ENCODE peak calls at places on chromosomes 4 and X, in ten cellular contexts. Q, X, N, S, W, U, G, I, V and K are unnamed samples.

GRCh38 chrX:261858-262390 is 19.3 kb upstream of the PLCXD1 start:
- DNase-seq in Q (no peak), N (no peak), W (no peak), V (peak; percentile 4), S (no peak), G (no peak), X (no peak), I (no peak), U (no peak), K (no peak)

GRCh38 chr4:138835833-138836521 is 179.6 kb upstream of the NOCT start:
- DNase-seq in N (no peak), Q (no peak), W (no peak), I (no peak), U (no peak), V (no peak), S (no peak), X (no peak), G (peak; percentile 9), K (peak; percentile 81)

GRCh38 chrX:8404443-8404842 is 60.2 kb upstream of the VCX3B start:
- DNase-seq in X (no peak), G (no peak), N (no peak), U (no peak), V (no peak), I (peak; percentile 20), W (peak; percentile 47), Q (peak; percentile 0), S (no peak), K (no peak)

GRCh38 chr4:3720461-3720860 is 45.7 kb upstream of the ADRA2C start:
- DNase-seq in U (no peak), X (no peak), W (no peak), N (no peak), S (no peak), Q (no peak), V (no peak), I (no peak), G (no peak), K (no peak)

GRCh38 chr4:73662709-73663546 is 42.7 kb upstream of the RASSF6 start:
- DNase-seq in I (no peak), V (no peak), W (no peak), S (peak; percentile 20), Q (peak; percentile 83), N (no peak), U (no peak), X (no peak), G (peak; percentile 71), K (no peak)

GRCh38 chr4:31290836-31291235 is 570.7 kb downstream of the PCDH7 start:
- DNase-seq in G (no peak), W (no peak), S (no peak), U (no peak), V (no peak), I (no peak), Q (no peak), N (no peak), X (no peak), K (no peak)

GRCh38 chrX:9355739-9356138 is 109.1 kb upstream of the TBL1X start:
- DNase-seq in X (no peak), Q (no peak), S (no peak), W (no peak), I (no peak), N (no peak), U (no peak), V (no peak), G (no peak), K (peak; percentile 26)

GRCh38 chr4:29390921-29391320 is 1329.2 kb upstream of the PCDH7 start:
- DNase-seq in I (no peak), S (no peak), U (no peak), N (no peak), G (no peak), X (no peak), Q (no peak), W (no peak), V (no peak), K (no peak)

GRCh38 chr4:33339762-33340161 is 2619.6 kb downstream of the PCDH7 start:
- DNase-seq in I (no peak), G (no peak), V (no peak), W (no peak), X (no peak), Q (no peak), U (no peak), S (no peak), N (no peak), K (no peak)

GRCh38 chr4:86935499-86935832 is 655 bp downstream of the AFF1 start:
- DNase-seq in G (peak; percentile 68), W (no peak), I (peak; percentile 49), S (peak; percentile 32), U (no peak), N (no peak), Q (no peak), X (no peak), V (no peak), K (peak; percentile 78)

GRCh38 chrX:108224727-108225455 is 133.3 kb downstream of the ATG4A start:
- DNase-seq in N (no peak), X (no peak), W (peak; percentile 5), G (peak; percentile 46), V (no peak), U (no peak), S (no peak), I (no peak), Q (peak; percentile 64), K (no peak)

GRCh38 chr4:89625599-89626293 is 211.2 kb downstream of the SNCA start:
- DNase-seq in X (no peak), I (no peak), Q (no peak), V (no peak), W (no peak), G (no peak), N (no peak), S (no peak), U (no peak), K (no peak)

GRCh38 chr4:3303840-3304715 is 11.3 kb downstream of the RGS12 start:
- DNase-seq in G (no peak), X (no peak), I (peak; percentile 17), N (no peak), W (no peak), S (no peak), V (no peak), U (no peak), Q (no peak), K (peak; percentile 51)

GRCh38 chrX:41273638-41274037 is 60.3 kb upstream of the DDX3X start:
- DNase-seq in I (no peak), W (no peak), N (no peak), S (no peak), X (no peak), V (no peak), G (no peak), Q (no peak), U (no peak), K (no peak)

GRCh38 chr4:152094851-152095700 is 334.3 kb upstream of the GATB start:
- DNase-seq in G (no peak), U (no peak), N (no peak), W (no peak), S (no peak), V (no peak), I (no peak), Q (no peak), X (no peak), K (no peak)

GRCh38 chr4:62429297-62429696 is 1229.2 kb downstream of the ADGRL3 start:
- DNase-seq in X (no peak), V (no peak), Q (no peak), N (no peak), S (no peak), G (no peak), I (no peak), W (no peak), U (no peak), K (no peak)

GRCh38 chrX:120452131-120452530 is 17.0 kb downstream of the LAMP2 start:
- DNase-seq in N (no peak), V (no peak), U (no peak), X (no peak), I (no peak), W (no peak), G (peak; percentile 54), Q (no peak), S (no peak), K (no peak)

GRCh38 chr4:109989044-109989443 is 76.4 kb downstream of the EGF start:
- DNase-seq in Q (no peak), W (no peak), I (no peak), U (no peak), G (no peak), V (no peak), S (no peak), X (peak; percentile 90), N (no peak), K (no peak)